ENCODE peak calls at places on chromosomes 13 and 19, in seven cellular contexts. G is Peyer's patch, K is GM23338, L is small intestine, S is IMR-90, Q is SJSA1, M is A549. X is an unnamed sample.

GRCh38 chr19:23401086-23401485 is 5.8 kb upstream of the ZNF91 start:
- DNase-seq in Q (no peak), K (no peak), M (no peak), S (no peak), G (no peak), L (peak), X (no peak)

GRCh38 chr13:35475960-35476943 is at the start of gene MAB21L1:
- DNase-seq in L (peak), Q (peak), M (no peak), K (peak), S (peak), G (no peak), X (no peak)

GRCh38 chr13:110346661-110347067 is 39.6 kb downstream of the COL4A2 start:
- DNase-seq in M (peak), K (no peak), L (peak), S (no peak), Q (no peak), G (no peak), X (peak)

GRCh38 chr19:17325881-17326594 is 8.6 kb downstream of the ANO8 start:
- DNase-seq in S (no peak), K (no peak), G (peak), Q (no peak), M (no peak), L (no peak), X (no peak)

GRCh38 chr13:64158910-64159309 is 2743.3 kb upstream of the PCDH20 start:
- DNase-seq in Q (no peak), G (no peak), L (no peak), K (no peak), S (peak), M (no peak), X (no peak)

GRCh38 chr13:26497991-26498423 is 59.5 kb upstream of the WASF3 start:
- DNase-seq in L (no peak), Q (no peak), K (no peak), M (no peak), S (peak), G (no peak), X (no peak)

GRCh38 chr13:49218493-49219051 is 1.6 kb upstream of the MLNR start:
- DNase-seq in M (no peak), G (no peak), Q (no peak), S (peak), L (peak), K (peak), X (no peak)

GRCh38 chr19:39401549-39402416 is 4.9 kb upstream of the ZFP36 start:
- DNase-seq in K (no peak), M (peak), S (peak), L (peak), Q (peak), G (peak), X (peak)

GRCh38 chr19:4225902-4226301 is 3.4 kb upstream of the EBI3 start:
- DNase-seq in M (no peak), K (no peak), G (no peak), Q (no peak), L (no peak), S (no peak), X (no peak)

GRCh38 chr19:46426506-46427162 is 2.1 kb downstream of the PNMA8C start:
- DNase-seq in M (peak), L (no peak), Q (no peak), K (peak), S (peak), G (no peak), X (no peak)

GRCh38 chr19:23887642-23888041 is 27.0 kb upstream of the ZNF726 start:
- DNase-seq in G (no peak), K (no peak), Q (no peak), M (peak), S (no peak), L (peak), X (no peak)

GRCh38 chr13:41133951-41134350 is 1.3 kb upstream of the KBTBD6 start:
- DNase-seq in K (no peak), G (no peak), Q (no peak), S (no peak), M (no peak), L (no peak), X (no peak)

GRCh38 chr13:30047154-30047874 is 196.9 kb upstream of the UBL3 start:
- DNase-seq in Q (no peak), M (no peak), L (peak), K (no peak), S (peak), G (no peak), X (no peak)

GRCh38 chr13:39263033-39263432 is 224.8 kb downstream of the NHLRC3 start:
- DNase-seq in G (no peak), S (peak), M (peak), K (peak), Q (no peak), L (peak), X (no peak)

GRCh38 chr13:29810145-29810742 is 40.2 kb downstream of the UBL3 start:
- DNase-seq in S (peak), K (no peak), L (no peak), Q (no peak), G (no peak), M (no peak), X (no peak)

GRCh38 chr13:31859546-31859945 is 120.2 kb downstream of the RXFP2 start:
- DNase-seq in S (no peak), K (no peak), Q (no peak), M (no peak), G (no peak), L (no peak), X (no peak)

GRCh38 chr19:14577885-14578427 is 4.9 kb upstream of the CLEC17A start:
- DNase-seq in L (no peak), G (peak), Q (no peak), M (no peak), S (no peak), K (peak), X (no peak)

GRCh38 chr13:27969073-27969865 is at the start of gene CDX2:
- DNase-seq in K (peak), S (no peak), L (peak), G (no peak), Q (no peak), M (peak), X (no peak)

GRCh38 chr13:113403255-113404104 is 39.5 kb upstream of the GRTP1 start:
- DNase-seq in G (no peak), S (no peak), L (no peak), M (no peak), Q (peak), K (no peak), X (no peak)

GRCh38 chr13:107809125-107809524 is 406.2 kb downstream of the LIG4 start:
- DNase-seq in L (no peak), Q (no peak), K (no peak), M (no peak), G (no peak), S (peak), X (no peak)

GRCh38 chr13:30963794-30964193 is 31.3 kb downstream of the TEX26 start:
- DNase-seq in L (peak), M (no peak), G (no peak), S (peak), Q (no peak), K (no peak), X (no peak)

GRCh38 chr13:46210362-46211083 is 1.2 kb upstream of the LRRC63 start:
- DNase-seq in Q (no peak), L (no peak), M (no peak), G (no peak), K (no peak), S (no peak), X (no peak)

GRCh38 chr13:31638577-31638976 is 100.7 kb upstream of the RXFP2 start:
- DNase-seq in K (no peak), L (no peak), S (peak), Q (no peak), G (no peak), M (no peak), X (peak)

GRCh38 chr13:27923794-27924528 is 4.2 kb downstream of the PDX1 start:
- DNase-seq in M (no peak), K (peak), Q (no peak), G (no peak), L (peak), S (no peak), X (no peak)

GRCh38 chr13:100610399-100611347 is 22.1 kb upstream of the GGACT start:
- DNase-seq in L (no peak), M (no peak), G (no peak), S (no peak), K (no peak), Q (no peak), X (no peak)

GRCh38 chr19:45050036-45050435 is 11.2 kb downstream of the CLASRP start:
- DNase-seq in S (no peak), G (no peak), K (no peak), Q (no peak), L (no peak), M (no peak), X (no peak)

GRCh38 chr13:110388141-110388943 is 81.3 kb downstream of the COL4A2 start:
- DNase-seq in G (no peak), S (peak), K (peak), L (no peak), Q (peak), M (no peak), X (no peak)

GRCh38 chr19:658059-658839 is 4.8 kb downstream of the RNF126 start:
- DNase-seq in K (no peak), G (no peak), L (no peak), M (no peak), S (no peak), Q (no peak), X (no peak)
- H3K27ac ChIP-seq in K (no peak), G (no peak), L (no peak), M (no peak), S (no peak), Q (no peak), X (peak)

GRCh38 chr19:28291874-28292273 is 921.1 kb downstream of the UQCRFS1 start:
- DNase-seq in Q (no peak), G (no peak), S (no peak), M (no peak), K (no peak), L (no peak), X (no peak)

GRCh38 chr19:28293685-28294084 is 919.3 kb downstream of the UQCRFS1 start:
- DNase-seq in L (no peak), M (no peak), Q (no peak), K (no peak), G (no peak), S (no peak), X (no peak)

GRCh38 chr19:28294395-28294794 is 918.6 kb downstream of the UQCRFS1 start:
- DNase-seq in K (no peak), G (no peak), S (no peak), M (no peak), L (no peak), Q (no peak), X (no peak)

GRCh38 chr19:28290963-28291657 is 921.8 kb downstream of the UQCRFS1 start:
- DNase-seq in L (no peak), M (no peak), G (no peak), K (peak), S (no peak), Q (no peak), X (no peak)

GRCh38 chr19:28292822-28293500 is 920.0 kb downstream of the UQCRFS1 start:
- DNase-seq in S (no peak), G (no peak), Q (no peak), M (no peak), L (no peak), K (peak), X (no peak)
- H3K27ac ChIP-seq in S (no peak), G (no peak), Q (no peak), M (no peak), L (no peak), K (peak), X (no peak)

DNA sequence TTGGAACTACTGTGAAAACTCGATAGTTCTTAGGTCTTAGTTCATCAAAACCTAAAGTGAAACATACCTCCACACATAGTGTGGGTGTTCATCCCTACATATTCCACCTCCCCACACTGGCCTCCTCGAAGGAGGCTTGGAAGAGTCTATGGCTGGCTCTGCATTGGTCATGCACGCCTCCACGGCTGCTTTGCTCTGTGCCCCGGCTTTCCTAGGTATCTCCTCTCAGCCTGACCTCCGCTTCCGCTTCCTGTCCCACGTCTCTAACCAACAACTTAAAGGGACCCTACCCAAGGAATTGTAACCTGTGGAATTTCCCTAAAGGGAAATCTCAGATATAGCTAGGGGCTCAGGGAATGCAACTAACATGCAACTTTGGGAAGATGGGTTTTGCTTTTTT is 79.7 kb upstream of the MBNL2 start:
- DNase-seq in Q (peak), L (peak), K (peak), G (no peak), M (peak), S (no peak), X (no peak)
- H3K27ac ChIP-seq in Q (peak), L (peak), K (no peak), G (peak), M (peak), S (peak), X (no peak)

DNA sequence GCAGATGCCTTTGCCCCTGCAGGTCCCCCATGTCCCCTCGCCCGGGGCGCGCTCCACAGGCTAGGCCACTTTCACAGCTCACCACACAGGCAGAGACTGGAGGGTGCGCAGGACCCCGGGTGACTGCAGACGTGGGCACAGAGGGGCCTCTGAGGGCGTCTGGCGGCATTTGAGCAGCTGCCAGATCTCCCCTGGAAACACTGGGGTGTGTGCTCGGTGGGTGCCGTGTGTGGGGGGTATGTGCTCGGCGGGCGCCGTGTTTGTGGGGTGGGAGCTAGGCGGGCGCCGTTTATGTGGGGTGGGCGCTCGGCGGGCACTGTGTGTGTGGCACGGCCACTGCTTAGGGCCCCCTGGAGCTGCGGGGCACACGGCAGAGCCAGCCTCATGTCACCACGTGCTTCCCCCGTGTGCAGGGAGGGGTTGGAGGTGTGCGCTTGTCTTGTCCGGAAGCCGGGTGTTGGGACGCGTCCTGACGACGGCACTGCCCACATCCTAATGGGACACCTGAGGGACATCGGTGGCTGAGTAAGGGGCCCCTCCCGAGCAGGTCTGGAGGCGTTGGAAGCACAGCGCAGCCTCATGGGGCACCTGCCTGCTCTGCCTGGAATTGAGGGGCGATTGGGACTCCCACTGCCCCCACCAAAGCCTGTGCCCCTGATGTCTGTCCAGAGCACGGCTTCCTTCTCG is 16.7 kb downstream of the CSNK1G2 start:
- DNase-seq in G (no peak), S (no peak), K (no peak), L (no peak), Q (no peak), M (no peak), X (no peak)
- H3K27ac ChIP-seq in G (no peak), S (no peak), K (no peak), L (no peak), Q (no peak), M (no peak), X (no peak)

GRCh38 chr13:43879323-43880181 is at the start of the genes CCDC122 and LACC1:
- DNase-seq in K (peak), S (peak), Q (peak), L (peak), G (peak), M (peak), X (peak)
- H3K27ac ChIP-seq in K (no peak), S (peak), Q (peak), L (peak), G (peak), M (peak), X (peak)

GRCh38 chr19:48378194-48378570 is 13.2 kb downstream of the KDELR1 start:
- DNase-seq in Q (no peak), K (no peak), S (no peak), M (no peak), G (no peak), L (no peak), X (no peak)
- H3K27ac ChIP-seq in Q (no peak), K (no peak), S (no peak), M (no peak), G (no peak), L (no peak), X (no peak)